ENCODE peak calls at places on chromosomes 6 and 20, in nine cellular contexts. X, C, D, O, G, F, W, B and K are unnamed samples.

GRCh38 chr6:158572653-158573541 is 13.0 kb downstream of the TMEM181 start:
- DNase-seq in X (no peak), B (no peak), O (no peak), F (no peak), D (no peak), C (no peak), W (no peak), G (peak; percentile 44), K (no peak)

GRCh38 chr6:37011656-37012378 is 6.4 kb downstream of the FGD2 start:
- DNase-seq in O (no peak), F (peak; percentile 71), B (no peak), D (no peak), G (peak; percentile 53), C (no peak), X (no peak), W (peak; percentile 52), K (no peak)

GRCh38 chr20:2578430-2579192 is 42.2 kb downstream of the TMC2 start:
- DNase-seq in C (no peak), X (no peak), B (no peak), F (no peak), G (no peak), O (no peak), W (no peak), D (no peak), K (no peak)

GRCh38 chr6:63844287-63844686 is 208.7 kb downstream of the PHF3 start:
- DNase-seq in D (no peak), C (no peak), O (no peak), X (no peak), B (no peak), W (peak; percentile 1), F (peak; percentile 90), G (no peak), K (no peak)

GRCh38 chr6:138795809-138796469 is at the start of gene ECT2L:
- DNase-seq in W (peak; percentile 56), X (peak; percentile 9), D (peak; percentile 86), O (no peak), B (no peak), C (peak; percentile 65), F (peak; percentile 62), G (peak; percentile 89), K (no peak)

GRCh38 chr20:53052380-53052779 is 80.2 kb downstream of the TSHZ2 start:
- DNase-seq in X (no peak), C (no peak), F (no peak), O (no peak), B (no peak), W (no peak), G (no peak), D (no peak), K (no peak)

GRCh38 chr6:165704001-165704748 is 41.1 kb upstream of the PDE10A start:
- DNase-seq in W (no peak), D (no peak), B (peak; percentile 35), X (no peak), C (no peak), F (peak; percentile 21), G (no peak), O (peak; percentile 18), K (no peak)

GRCh38 chr6:152727507-152727906 is 23.1 kb upstream of the VIP start:
- DNase-seq in W (no peak), G (no peak), X (no peak), C (no peak), O (no peak), D (no peak), F (no peak), B (no peak), K (no peak)